ENCODE peak calls at places on chromosomes 4 and X, in nine cellular contexts. One of them, this sample, is unnamed.

GRCh38 chr4:1410491-1411325 is 4.5 kb upstream of the NKX1-1 start:
- DNase-seq in nucleus accumbens: no peak
- DNase-seq in AG04450: no peak
- DNase-seq in GM12865: peak
- DNase-seq in LoVo: peak
- DNase-seq in NCI-H2081 treated with DMSO at 0.1 percent for 48 hours: no peak
- DNase-seq in HEK293T: peak
- DNase-seq in amniotic stem cell: no peak
- DNase-seq in NCI-H1694: no peak
- DNase-seq in this sample: peak

GRCh38 chrX:19064175-19064574 is 58.1 kb downstream of the ADGRG2 start:
- DNase-seq in nucleus accumbens: no peak
- DNase-seq in AG04450: no peak
- DNase-seq in GM12865: no peak
- DNase-seq in LoVo: no peak
- DNase-seq in NCI-H2081 treated with DMSO at 0.1 percent for 48 hours: no peak
- DNase-seq in HEK293T: no peak
- DNase-seq in amniotic stem cell: no peak
- DNase-seq in NCI-H1694: no peak
- DNase-seq in this sample: peak

GRCh38 chr4:8543623-8544022 is 36.6 kb upstream of the GPR78 start:
- DNase-seq in nucleus accumbens: no peak
- DNase-seq in AG04450: no peak
- DNase-seq in GM12865: no peak
- DNase-seq in LoVo: no peak
- DNase-seq in NCI-H2081 treated with DMSO at 0.1 percent for 48 hours: no peak
- DNase-seq in HEK293T: no peak
- DNase-seq in amniotic stem cell: no peak
- DNase-seq in NCI-H1694: no peak
- DNase-seq in this sample: no peak

GRCh38 chr4:109981936-109982335 is 69.3 kb downstream of the EGF start:
- DNase-seq in nucleus accumbens: no peak
- DNase-seq in AG04450: no peak
- DNase-seq in GM12865: no peak
- DNase-seq in LoVo: no peak
- DNase-seq in NCI-H2081 treated with DMSO at 0.1 percent for 48 hours: no peak
- DNase-seq in HEK293T: no peak
- DNase-seq in amniotic stem cell: no peak
- DNase-seq in NCI-H1694: no peak
- DNase-seq in this sample: no peak

GRCh38 chrX:155544886-155545285 is 67.9 kb downstream of the TMLHE start:
- DNase-seq in nucleus accumbens: no peak
- DNase-seq in AG04450: no peak
- DNase-seq in GM12865: no peak
- DNase-seq in LoVo: no peak
- DNase-seq in NCI-H2081 treated with DMSO at 0.1 percent for 48 hours: no peak
- DNase-seq in HEK293T: no peak
- DNase-seq in amniotic stem cell: no peak
- DNase-seq in NCI-H1694: no peak
- DNase-seq in this sample: no peak

GRCh38 chr4:169293343-169294176 is 22.8 kb upstream of the SH3RF1 start:
- DNase-seq in nucleus accumbens: no peak
- DNase-seq in AG04450: no peak
- DNase-seq in GM12865: peak
- DNase-seq in LoVo: no peak
- DNase-seq in NCI-H2081 treated with DMSO at 0.1 percent for 48 hours: no peak
- DNase-seq in HEK293T: no peak
- DNase-seq in amniotic stem cell: no peak
- DNase-seq in NCI-H1694: no peak
- DNase-seq in this sample: no peak

GRCh38 chr4:168645933-168646768 is 149.3 kb downstream of the PALLD start:
- DNase-seq in nucleus accumbens: no peak
- DNase-seq in AG04450: no peak
- DNase-seq in GM12865: no peak
- DNase-seq in LoVo: no peak
- DNase-seq in NCI-H2081 treated with DMSO at 0.1 percent for 48 hours: peak
- DNase-seq in HEK293T: no peak
- DNase-seq in amniotic stem cell: no peak
- DNase-seq in NCI-H1694: peak
- DNase-seq in this sample: no peak

GRCh38 chrX:30961387-30961786 is 72.3 kb upstream of the TAB3 start:
- DNase-seq in nucleus accumbens: no peak
- DNase-seq in AG04450: no peak
- DNase-seq in GM12865: no peak
- DNase-seq in LoVo: no peak
- DNase-seq in NCI-H2081 treated with DMSO at 0.1 percent for 48 hours: no peak
- DNase-seq in HEK293T: no peak
- DNase-seq in amniotic stem cell: no peak
- DNase-seq in NCI-H1694: no peak
- DNase-seq in this sample: no peak

GRCh38 chr4:123547167-123547817 is 150.7 kb downstream of the SPRY1 start:
- DNase-seq in nucleus accumbens: no peak
- DNase-seq in AG04450: no peak
- DNase-seq in GM12865: no peak
- DNase-seq in LoVo: peak
- DNase-seq in NCI-H2081 treated with DMSO at 0.1 percent for 48 hours: no peak
- DNase-seq in HEK293T: no peak
- DNase-seq in amniotic stem cell: no peak
- DNase-seq in NCI-H1694: no peak
- DNase-seq in this sample: no peak

GRCh38 chrX:85084770-85085393 is 81.2 kb downstream of the APOOL start:
- DNase-seq in nucleus accumbens: no peak
- DNase-seq in AG04450: peak
- DNase-seq in GM12865: peak
- DNase-seq in LoVo: peak
- DNase-seq in NCI-H2081 treated with DMSO at 0.1 percent for 48 hours: no peak
- DNase-seq in HEK293T: peak
- DNase-seq in amniotic stem cell: peak
- DNase-seq in NCI-H1694: no peak
- DNase-seq in this sample: peak

GRCh38 chr4:118141240-118141639 is 107.0 kb downstream of the NDST3 start:
- DNase-seq in nucleus accumbens: no peak
- DNase-seq in AG04450: no peak
- DNase-seq in GM12865: no peak
- DNase-seq in LoVo: no peak
- DNase-seq in NCI-H2081 treated with DMSO at 0.1 percent for 48 hours: no peak
- DNase-seq in HEK293T: no peak
- DNase-seq in amniotic stem cell: no peak
- DNase-seq in NCI-H1694: no peak
- DNase-seq in this sample: no peak

GRCh38 chrX:100829730-100830129 is 9.5 kb downstream of the CSTF2 start:
- DNase-seq in nucleus accumbens: no peak
- DNase-seq in AG04450: no peak
- DNase-seq in GM12865: peak
- DNase-seq in LoVo: no peak
- DNase-seq in NCI-H2081 treated with DMSO at 0.1 percent for 48 hours: no peak
- DNase-seq in HEK293T: no peak
- DNase-seq in amniotic stem cell: no peak
- DNase-seq in NCI-H1694: no peak
- DNase-seq in this sample: peak

GRCh38 chr4:31545330-31545729 is 825.2 kb downstream of the PCDH7 start:
- DNase-seq in nucleus accumbens: no peak
- DNase-seq in AG04450: no peak
- DNase-seq in GM12865: no peak
- DNase-seq in LoVo: no peak
- DNase-seq in NCI-H2081 treated with DMSO at 0.1 percent for 48 hours: no peak
- DNase-seq in HEK293T: no peak
- DNase-seq in amniotic stem cell: no peak
- DNase-seq in NCI-H1694: no peak
- DNase-seq in this sample: no peak

GRCh38 chr4:21077967-21078366 is 377.7 kb downstream of the PACRGL start:
- DNase-seq in nucleus accumbens: no peak
- DNase-seq in AG04450: no peak
- DNase-seq in GM12865: no peak
- DNase-seq in LoVo: no peak
- DNase-seq in NCI-H2081 treated with DMSO at 0.1 percent for 48 hours: no peak
- DNase-seq in HEK293T: no peak
- DNase-seq in amniotic stem cell: no peak
- DNase-seq in NCI-H1694: no peak
- DNase-seq in this sample: no peak

GRCh38 chr4:11634283-11634682 is 205.6 kb upstream of the HS3ST1 start:
- DNase-seq in nucleus accumbens: no peak
- DNase-seq in AG04450: no peak
- DNase-seq in GM12865: no peak
- DNase-seq in LoVo: no peak
- DNase-seq in NCI-H2081 treated with DMSO at 0.1 percent for 48 hours: no peak
- DNase-seq in HEK293T: no peak
- DNase-seq in amniotic stem cell: no peak
- DNase-seq in NCI-H1694: no peak
- DNase-seq in this sample: no peak

GRCh38 chrX:68988865-68989264 is 160.0 kb downstream of the EFNB1 start:
- DNase-seq in nucleus accumbens: no peak
- DNase-seq in AG04450: no peak
- DNase-seq in GM12865: no peak
- DNase-seq in LoVo: no peak
- DNase-seq in NCI-H2081 treated with DMSO at 0.1 percent for 48 hours: no peak
- DNase-seq in HEK293T: peak
- DNase-seq in amniotic stem cell: no peak
- DNase-seq in NCI-H1694: no peak
- DNase-seq in this sample: no peak

GRCh38 chrX:5236749-5237148 is 991.9 kb downstream of the NLGN4X start:
- DNase-seq in nucleus accumbens: no peak
- DNase-seq in AG04450: no peak
- DNase-seq in GM12865: no peak
- DNase-seq in LoVo: no peak
- DNase-seq in NCI-H2081 treated with DMSO at 0.1 percent for 48 hours: no peak
- DNase-seq in HEK293T: no peak
- DNase-seq in amniotic stem cell: no peak
- DNase-seq in NCI-H1694: no peak
- DNase-seq in this sample: no peak

GRCh38 chrX:12950851-12951589 is 23.9 kb upstream of the TMSB4X start:
- DNase-seq in nucleus accumbens: no peak
- DNase-seq in AG04450: no peak
- DNase-seq in GM12865: peak
- DNase-seq in LoVo: no peak
- DNase-seq in NCI-H2081 treated with DMSO at 0.1 percent for 48 hours: no peak
- DNase-seq in HEK293T: peak
- DNase-seq in amniotic stem cell: no peak
- DNase-seq in NCI-H1694: no peak
- DNase-seq in this sample: no peak

GRCh38 chr4:145545538-145546224 is 64.0 kb downstream of the SMAD1 start:
- DNase-seq in nucleus accumbens: no peak
- DNase-seq in AG04450: peak
- DNase-seq in GM12865: peak
- DNase-seq in LoVo: peak
- DNase-seq in NCI-H2081 treated with DMSO at 0.1 percent for 48 hours: no peak
- DNase-seq in HEK293T: no peak
- DNase-seq in amniotic stem cell: peak
- DNase-seq in NCI-H1694: no peak
- DNase-seq in this sample: peak

GRCh38 chrX:1325515-1326116 is 11.0 kb upstream of the IL3RA start:
- DNase-seq in nucleus accumbens: no peak
- DNase-seq in AG04450: no peak
- DNase-seq in GM12865: peak
- DNase-seq in LoVo: no peak
- DNase-seq in NCI-H2081 treated with DMSO at 0.1 percent for 48 hours: no peak
- DNase-seq in HEK293T: no peak
- DNase-seq in amniotic stem cell: no peak
- DNase-seq in NCI-H1694: no peak
- DNase-seq in this sample: no peak

GRCh38 chrX:37871626-37872302 is 24.4 kb upstream of the DYNLT3 start:
- DNase-seq in nucleus accumbens: no peak
- DNase-seq in AG04450: peak
- DNase-seq in GM12865: no peak
- DNase-seq in LoVo: peak
- DNase-seq in NCI-H2081 treated with DMSO at 0.1 percent for 48 hours: no peak
- DNase-seq in HEK293T: peak
- DNase-seq in amniotic stem cell: peak
- DNase-seq in NCI-H1694: no peak
- DNase-seq in this sample: peak